ENCODE peak calls at places on chromosomes 2 and 18, in seven cellular contexts. X, B, W, I, V, M and L are unnamed samples.

GRCh38 chr18:63161728-63162195 is 157.8 kb downstream of the BCL2 start:
- DNase-seq in X (peak), B (peak), W (no peak), I (peak), V (peak), M (peak), L (no peak)

GRCh38 chr2:35591886-35592285 is 763.7 kb upstream of the CRIM1 start:
- DNase-seq in X (no peak), B (no peak), W (no peak), I (no peak), V (no peak), M (no peak), L (no peak)

GRCh38 chr2:190107409-190107808 is 44.9 kb upstream of the MSTN start:
- DNase-seq in X (no peak), B (no peak), W (no peak), I (no peak), V (no peak), M (no peak), L (no peak)

GRCh38 chr2:95348609-95349567 is 51.7 kb downstream of the KCNIP3 start:
- DNase-seq in X (no peak), B (no peak), W (peak), I (no peak), V (peak), M (no peak), L (no peak)

GRCh38 chr2:14234911-14235310 is 397.6 kb upstream of the LRATD1 start:
- DNase-seq in X (no peak), B (no peak), W (no peak), I (no peak), V (no peak), M (no peak), L (no peak)

GRCh38 chr2:30177861-30178465 is 31.2 kb downstream of the YPEL5 start:
- DNase-seq in X (no peak), B (no peak), W (no peak), I (no peak), V (no peak), M (no peak), L (no peak)

GRCh38 chr2:41879367-41879871 is 168.4 kb upstream of the PKDCC start:
- DNase-seq in X (no peak), B (no peak), W (no peak), I (no peak), V (peak), M (no peak), L (no peak)

GRCh38 chr18:10558243-10558966 is 32.6 kb downstream of the NAPG start:
- DNase-seq in X (no peak), B (no peak), W (no peak), I (no peak), V (no peak), M (no peak), L (no peak)

GRCh38 chr18:21364471-21364870 is 122.4 kb downstream of the GREB1L start:
- DNase-seq in X (no peak), B (no peak), W (no peak), I (no peak), V (no peak), M (no peak), L (no peak)

GRCh38 chr18:44586782-44587524 is 93.7 kb upstream of the SETBP1 start:
- DNase-seq in X (no peak), B (no peak), W (no peak), I (no peak), V (no peak), M (no peak), L (no peak)

GRCh38 chr18:75691483-75691882 is 264.0 kb upstream of the SMIM21 start:
- DNase-seq in X (no peak), B (no peak), W (no peak), I (no peak), V (no peak), M (no peak), L (no peak)

GRCh38 chr18:39835303-39836030 is 2119.6 kb upstream of the PIK3C3 start:
- DNase-seq in X (no peak), B (no peak), W (no peak), I (no peak), V (no peak), M (no peak), L (no peak)

GRCh38 chr2:163682695-163683094 is 53.1 kb downstream of the FIGN start:
- DNase-seq in X (no peak), B (no peak), W (no peak), I (no peak), V (peak), M (no peak), L (no peak)

GRCh38 chr18:24208270-24209035 is 69.6 kb downstream of the CABYR start:
- DNase-seq in X (no peak), B (no peak), W (no peak), I (no peak), V (peak), M (no peak), L (no peak)

DNA sequence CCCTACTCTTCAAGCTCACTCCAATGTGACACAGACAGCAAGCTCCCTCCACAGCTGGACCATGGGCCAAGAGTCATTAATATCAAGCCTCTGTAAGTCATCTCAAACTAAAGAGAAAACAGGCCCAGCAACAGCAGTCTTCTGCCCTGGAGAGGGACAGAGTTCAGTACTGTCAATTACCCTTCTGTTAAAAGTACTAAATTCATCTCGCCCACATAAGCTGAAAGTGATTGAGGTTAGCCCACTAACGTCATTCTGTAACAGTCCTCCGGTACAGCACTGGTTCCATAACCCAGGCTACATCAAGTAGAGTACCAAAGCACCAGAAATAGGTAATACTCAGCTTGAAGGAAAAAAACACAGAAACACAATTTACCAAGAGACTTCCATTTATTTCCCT is 25.9 kb downstream of the THADA start:
- DNase-seq in X (no peak), B (no peak), W (no peak), I (no peak), V (no peak), M (no peak), L (no peak)
- H3K4me3 ChIP-seq in X (no peak), B (no peak), W (no peak), I (no peak), V (no peak), M (no peak), L (no peak)

GRCh38 chr2:24046930-24047702 is at the start of gene WDCP:
- DNase-seq in X (peak), B (peak), W (peak), I (peak), V (peak), M (peak), L (peak)
- TF ChIP-seq CTCF in X (no peak), B (no peak), W (no peak), I (no peak), V (no peak), M (no peak), L (no peak)

GRCh38 chr18:8947576-8947975 is 154.9 kb upstream of the NDUFV2 start:
- DNase-seq in X (no peak), B (no peak), W (no peak), I (peak), V (peak), M (no peak), L (no peak)
- H3K27ac ChIP-seq in X (no peak), B (no peak), W (no peak), I (no peak), V (no peak), M (no peak), L (no peak)

DNA sequence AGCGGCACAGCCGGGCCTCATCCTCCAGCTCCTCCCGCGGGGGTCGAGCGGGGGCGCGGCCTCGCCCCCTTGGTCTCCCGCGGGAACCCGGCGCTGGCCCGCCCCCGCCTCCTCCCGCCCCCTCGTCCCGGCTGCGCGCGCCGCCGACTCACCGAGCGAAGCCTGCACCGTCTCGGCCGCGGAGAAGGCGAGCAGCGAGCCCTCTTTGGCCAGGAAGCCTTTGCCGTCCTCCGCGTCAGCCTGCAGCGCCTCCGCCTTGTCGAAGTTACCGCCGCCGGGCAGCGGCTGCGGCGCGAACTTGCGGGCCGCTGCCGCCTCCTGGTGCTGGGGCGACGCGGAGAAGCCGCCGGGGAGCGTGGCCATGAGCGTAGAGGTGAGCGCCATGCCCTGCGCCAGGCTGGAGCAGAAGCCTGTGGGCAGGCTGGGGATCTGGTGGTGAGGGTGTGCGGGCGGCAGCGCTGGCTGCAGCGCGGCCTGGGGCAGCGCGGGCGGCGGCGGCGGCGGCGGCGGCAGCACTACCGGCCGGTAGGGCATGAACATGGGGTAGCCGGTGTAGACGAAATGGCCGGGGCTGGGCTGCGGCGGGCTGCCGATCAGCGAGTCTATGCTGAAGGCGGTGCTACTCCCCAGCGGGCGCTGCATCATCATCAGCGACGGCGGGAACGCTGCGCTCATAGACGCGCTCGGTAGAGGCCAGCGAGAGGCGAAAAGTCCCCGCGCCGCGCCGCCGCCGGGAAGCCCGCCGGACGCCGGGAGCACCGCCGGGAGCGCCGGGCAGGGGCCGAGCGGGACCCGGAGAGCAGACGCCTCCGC is 683 bp downstream of the GBX2 start:
- DNase-seq in X (peak), B (no peak), W (no peak), I (peak), V (peak), M (peak), L (peak)
- H3K4me3 ChIP-seq in X (peak), B (peak), W (peak), I (peak), V (peak), M (peak), L (peak)

DNA sequence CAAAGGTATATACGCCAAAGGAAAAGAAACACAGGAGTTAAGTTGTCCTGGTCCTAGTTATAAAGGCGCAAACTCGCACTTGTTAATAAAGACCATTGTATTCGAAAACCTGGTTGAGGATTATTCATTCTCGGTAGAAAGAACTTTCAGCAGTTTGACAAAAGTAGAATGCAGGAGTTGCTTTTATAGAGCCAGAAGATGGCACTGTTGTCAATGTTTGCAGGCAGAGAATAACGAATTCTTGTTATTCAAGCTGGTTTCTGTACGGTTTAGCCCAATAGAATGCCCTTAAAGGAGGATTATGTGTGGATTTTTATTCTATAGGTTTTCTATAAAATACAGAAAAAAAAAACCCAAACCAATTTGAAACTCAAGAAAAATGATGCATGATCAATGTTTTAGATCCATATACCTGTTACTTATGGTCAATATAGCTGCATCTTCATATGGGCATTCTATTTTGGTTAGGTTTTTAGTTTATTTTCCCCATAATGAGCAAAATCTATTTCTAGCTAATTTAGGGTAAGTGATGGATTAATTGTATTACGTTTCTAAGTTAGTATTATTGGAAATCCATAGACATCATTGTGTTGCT is 510.3 kb downstream of the PLCL1 start:
- DNase-seq in X (no peak), B (no peak), W (no peak), I (peak), V (peak), M (no peak), L (no peak)
- TF ChIP-seq CTCF in X (peak), B (peak), W (peak), I (peak), V (peak), M (peak), L (peak)

GRCh38 chr2:84999467-85000064 is 28.6 kb downstream of the KCMF1 start:
- DNase-seq in X (no peak), B (no peak), W (no peak), I (no peak), V (no peak), M (no peak), L (no peak)

GRCh38 chr2:84995826-84996225 is 24.9 kb downstream of the KCMF1 start:
- DNase-seq in X (no peak), B (no peak), W (no peak), I (no peak), V (no peak), M (no peak), L (no peak)

GRCh38 chr2:84996909-84997308 is 25.9 kb downstream of the KCMF1 start:
- DNase-seq in X (no peak), B (no peak), W (no peak), I (no peak), V (no peak), M (no peak), L (no peak)

GRCh38 chr2:85002534-85002933 is 31.6 kb downstream of the KCMF1 start:
- DNase-seq in X (no peak), B (no peak), W (no peak), I (no peak), V (no peak), M (no peak), L (no peak)

GRCh38 chr2:85001595-85001994 is 30.6 kb downstream of the KCMF1 start:
- DNase-seq in X (no peak), B (no peak), W (no peak), I (no peak), V (no peak), M (no peak), L (no peak)
- H3K27ac ChIP-seq in X (no peak), B (no peak), W (no peak), I (no peak), V (no peak), M (no peak), L (no peak)

GRCh38 chr2:54706622-54707021 is 16.8 kb upstream of the EML6 start:
- DNase-seq in X (no peak), B (no peak), W (no peak), I (no peak), V (no peak), M (no peak), L (no peak)

GRCh38 chr2:54712516-54712915 is 10.9 kb upstream of the EML6 start:
- DNase-seq in X (no peak), B (no peak), W (no peak), I (no peak), V (no peak), M (no peak), L (no peak)

GRCh38 chr2:54710216-54710615 is 13.2 kb upstream of the EML6 start:
- DNase-seq in X (no peak), B (no peak), W (no peak), I (no peak), V (no peak), M (no peak), L (no peak)

GRCh38 chr2:54708584-54709340 is 14.7 kb upstream of the EML6 start:
- DNase-seq in X (no peak), B (no peak), W (peak), I (peak), V (peak), M (peak), L (peak)

GRCh38 chr2:54709341-54709809 is 14.1 kb upstream of the EML6 start:
- DNase-seq in X (no peak), B (no peak), W (peak), I (no peak), V (no peak), M (peak), L (no peak)
- H3K4me3 ChIP-seq in X (no peak), B (peak), W (peak), I (no peak), V (no peak), M (peak), L (no peak)

GRCh38 chr2:21282515-21282898 is 158.7 kb downstream of the TDRD15 start:
- DNase-seq in X (no peak), B (no peak), W (no peak), I (no peak), V (no peak), M (no peak), L (no peak)

GRCh38 chr2:21291281-21291825 is 167.6 kb downstream of the TDRD15 start:
- DNase-seq in X (no peak), B (no peak), W (no peak), I (peak), V (no peak), M (no peak), L (no peak)

GRCh38 chr2:21289994-21290393 is 166.2 kb downstream of the TDRD15 start:
- DNase-seq in X (no peak), B (no peak), W (no peak), I (no peak), V (no peak), M (no peak), L (no peak)

GRCh38 chr2:21288732-21289506 is 165.2 kb downstream of the TDRD15 start:
- DNase-seq in X (no peak), B (no peak), W (no peak), I (no peak), V (no peak), M (no peak), L (no peak)

GRCh38 chr2:21288299-21288698 is 164.5 kb downstream of the TDRD15 start:
- DNase-seq in X (no peak), B (no peak), W (no peak), I (no peak), V (no peak), M (no peak), L (no peak)
- TF ChIP-seq CTCF in X (no peak), B (no peak), W (no peak), I (no peak), V (no peak), M (no peak), L (no peak)

GRCh38 chr2:48543895-48544294 is 13.9 kb downstream of the STON1 start:
- DNase-seq in X (no peak), B (no peak), W (no peak), I (no peak), V (peak), M (no peak), L (no peak)

GRCh38 chr2:48540237-48540935 is 10.4 kb downstream of the STON1 start:
- DNase-seq in X (no peak), B (no peak), W (no peak), I (no peak), V (no peak), M (no peak), L (peak)

GRCh38 chr2:48548871-48549270 is 18.9 kb downstream of the STON1 start:
- DNase-seq in X (no peak), B (no peak), W (no peak), I (no peak), V (peak), M (no peak), L (no peak)

GRCh38 chr2:48541696-48542389 is 11.9 kb downstream of the STON1 start:
- DNase-seq in X (no peak), B (no peak), W (no peak), I (no peak), V (no peak), M (no peak), L (no peak)

GRCh38 chr2:48545244-48545643 is 15.3 kb downstream of the STON1 start:
- DNase-seq in X (peak), B (no peak), W (no peak), I (no peak), V (no peak), M (no peak), L (no peak)
- H3K27ac ChIP-seq in X (no peak), B (no peak), W (no peak), I (no peak), V (no peak), M (no peak), L (no peak)